ENCODE peak calls at places on chromosomes 6 and 20, in five cellular contexts. S is stomach, M is A549, U is suprapubic skin, J is SK-N-SH. T is an unnamed sample. For H3K9me3 and H3K4me1, the result is how much of the 10 kb centered on the place peaks cover.

GRCh38 chr6:139881251-139881650 is 506.8 kb upstream of the CITED2 start:
- DNase-seq in S (no peak), M (no peak), U (no peak), J (no peak), T (no peak)

GRCh38 chr6:64256483-64256882 is 620.9 kb downstream of the PHF3 start:
- DNase-seq in S (no peak), M (no peak), U (no peak), J (no peak), T (no peak)

GRCh38 chr6:140027239-140027638 is 652.8 kb upstream of the CITED2 start:
- DNase-seq in S (no peak), M (no peak), U (no peak), J (no peak), T (no peak)

GRCh38 chr6:142551145-142551811 is 249.5 kb downstream of the ADGRG6 start:
- DNase-seq in S (no peak), M (peak), U (no peak), J (no peak), T (no peak)

GRCh38 chr6:306641-307061 is 14.4 kb downstream of the DUSP22 start:
- DNase-seq in S (peak), M (no peak), U (no peak), J (no peak), T (no peak)

GRCh38 chr6:31876357-31876756 is 2.4 kb downstream of the SLC44A4 start:
- DNase-seq in S (no peak), M (no peak), U (no peak), J (no peak), T (no peak)

GRCh38 chr6:138540468-138540867 is 41.2 kb upstream of the NHSL1 start:
- DNase-seq in S (no peak), M (no peak), U (no peak), J (no peak), T (no peak)

GRCh38 chr6:168116975-168117899 is 38.2 kb upstream of the FRMD1 start:
- DNase-seq in S (no peak), M (no peak), U (peak), J (peak), T (no peak)

GRCh38 chr20:37333130-37333847 is 12.7 kb upstream of the SRC start:
- DNase-seq in S (no peak), M (no peak), U (no peak), J (no peak), T (no peak)

GRCh38 chr20:51926670-51927305 is 124.5 kb upstream of the SALL4 start:
- DNase-seq in S (no peak), M (no peak), U (no peak), J (no peak), T (no peak)

GRCh38 chr6:95978230-95978629 is 37.5 kb upstream of the FUT9 start:
- DNase-seq in S (no peak), M (no peak), U (no peak), J (no peak), T (no peak)

GRCh38 chr6:45959534-45960195 is 56.0 kb downstream of the CLIC5 start:
- DNase-seq in S (no peak), M (no peak), U (no peak), J (no peak), T (no peak)

GRCh38 chr6:44475779-44476434 is 88.4 kb downstream of the CDC5L start:
- DNase-seq in S (peak), M (peak), U (peak), J (peak), T (peak)

GRCh38 chr6:150491796-150492142 is 107.9 kb upstream of the PLEKHG1 start:
- DNase-seq in S (no peak), M (no peak), U (no peak), J (no peak), T (peak)

GRCh38 chr6:45791600-45792168 is 224.0 kb downstream of the CLIC5 start:
- DNase-seq in S (no peak), M (no peak), U (no peak), J (no peak), T (no peak)

GRCh38 chr6:37314803-37315515 is 38.8 kb upstream of the RNF8 start:
- DNase-seq in S (peak), M (peak), U (no peak), J (peak), T (no peak)

GRCh38 chr6:56593801-56594318 is 48.8 kb downstream of the DST start:
- DNase-seq in S (no peak), M (no peak), U (no peak), J (no peak), T (no peak)

GRCh38 chr20:835220-836045 is 1.9 kb downstream of the FAM110A start:
- DNase-seq in S (peak), M (no peak), U (no peak), J (no peak), T (no peak)

GRCh38 chr6:130434174-130434873 is 68.5 kb downstream of the TMEM200A start:
- DNase-seq in S (no peak), M (no peak), U (no peak), J (no peak), T (no peak)

GRCh38 chr6:108544586-108544985 is 16.1 kb upstream of the FOXO3 start:
- DNase-seq in S (no peak), M (no peak), U (no peak), J (no peak), T (no peak)

GRCh38 chr6:148874698-148875293 is 128.0 kb downstream of the UST start:
- DNase-seq in S (no peak), M (no peak), U (no peak), J (no peak), T (no peak)

GRCh38 chr6:96649926-96650325 is 87.0 kb downstream of the FHL5 start:
- DNase-seq in S (no peak), M (no peak), U (no peak), J (no peak), T (no peak)

GRCh38 chr6:90374201-90374600 is 77.6 kb upstream of the BACH2 start:
- DNase-seq in S (no peak), M (no peak), U (no peak), J (no peak), T (no peak)

GRCh38 chr20:62906647-62907375 is 19.5 kb downstream of the DIDO1 start:
- DNase-seq in S (no peak), M (no peak), U (no peak), J (no peak), T (no peak)

GRCh38 chr6:61562098-61562497 is 723.9 kb downstream of the KHDRBS2 start:
- DNase-seq in S (no peak), M (no peak), U (no peak), J (no peak), T (no peak)
- H3K9me3 ChIP-seq in S (under half), M (under half), U (under half), J (under half), T (under half)

GRCh38 chr20:32804022-32804715 is 15.6 kb upstream of the MAPRE1 start:
- DNase-seq in S (no peak), M (no peak), U (no peak), J (no peak), T (no peak)
- H3K4me1 ChIP-seq in S (under half), M (under half), U (under half), J (under half), T (under half)

GRCh38 chr20:59495166-59495565 is 109.2 kb upstream of the PHACTR3 start:
- DNase-seq in S (no peak), M (no peak), U (no peak), J (no peak), T (no peak)
- TF ChIP-seq EP300 in S (no peak), M (no peak), U (no peak), J (no peak), T (no peak)

GRCh38 chr20:24943731-24944130 is 5.3 kb upstream of the CST7 start:
- DNase-seq in S (no peak), M (no peak), U (no peak), J (no peak), T (no peak)
- H3K9me3 ChIP-seq in S (under half), M (under half), U (under half), J (under half), T (under half)

GRCh38 chr6:14658030-14658429 is 540.5 kb downstream of the CD83 start:
- DNase-seq in S (no peak), M (no peak), U (no peak), J (no peak), T (peak)

GRCh38 chr6:14658909-14659561 is 541.5 kb downstream of the CD83 start:
- DNase-seq in S (no peak), M (no peak), U (no peak), J (no peak), T (peak)

GRCh38 chr6:14661188-14661587 is 543.6 kb downstream of the CD83 start:
- DNase-seq in S (no peak), M (peak), U (no peak), J (no peak), T (no peak)

GRCh38 chr6:14661696-14662095 is 544.1 kb downstream of the CD83 start:
- DNase-seq in S (no peak), M (no peak), U (no peak), J (no peak), T (no peak)

DNA sequence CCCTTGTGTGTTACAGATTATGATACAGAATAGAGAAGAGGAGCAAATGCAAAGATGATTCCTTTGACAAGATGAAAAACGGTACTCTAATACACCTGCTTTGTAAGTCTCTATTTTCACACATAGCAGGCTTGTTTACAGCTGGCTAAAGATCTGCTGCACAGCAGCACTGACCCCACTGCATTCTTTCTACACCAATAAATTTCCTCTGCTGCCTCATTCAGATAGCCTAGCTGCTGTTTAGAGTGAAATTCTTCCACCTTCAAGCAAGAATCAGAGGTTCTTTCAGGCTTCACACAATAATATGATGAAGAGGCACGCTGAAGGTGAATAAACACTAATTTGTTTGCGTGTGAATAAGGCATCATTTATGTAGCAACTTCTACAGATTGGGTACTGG is 543.2 kb downstream of the CD83 start:
- DNase-seq in S (no peak), M (no peak), U (no peak), J (no peak), T (no peak)
- H3K4me1 ChIP-seq in S (under half), M (under half), U (under half), J (under half), T (under half)

DNA sequence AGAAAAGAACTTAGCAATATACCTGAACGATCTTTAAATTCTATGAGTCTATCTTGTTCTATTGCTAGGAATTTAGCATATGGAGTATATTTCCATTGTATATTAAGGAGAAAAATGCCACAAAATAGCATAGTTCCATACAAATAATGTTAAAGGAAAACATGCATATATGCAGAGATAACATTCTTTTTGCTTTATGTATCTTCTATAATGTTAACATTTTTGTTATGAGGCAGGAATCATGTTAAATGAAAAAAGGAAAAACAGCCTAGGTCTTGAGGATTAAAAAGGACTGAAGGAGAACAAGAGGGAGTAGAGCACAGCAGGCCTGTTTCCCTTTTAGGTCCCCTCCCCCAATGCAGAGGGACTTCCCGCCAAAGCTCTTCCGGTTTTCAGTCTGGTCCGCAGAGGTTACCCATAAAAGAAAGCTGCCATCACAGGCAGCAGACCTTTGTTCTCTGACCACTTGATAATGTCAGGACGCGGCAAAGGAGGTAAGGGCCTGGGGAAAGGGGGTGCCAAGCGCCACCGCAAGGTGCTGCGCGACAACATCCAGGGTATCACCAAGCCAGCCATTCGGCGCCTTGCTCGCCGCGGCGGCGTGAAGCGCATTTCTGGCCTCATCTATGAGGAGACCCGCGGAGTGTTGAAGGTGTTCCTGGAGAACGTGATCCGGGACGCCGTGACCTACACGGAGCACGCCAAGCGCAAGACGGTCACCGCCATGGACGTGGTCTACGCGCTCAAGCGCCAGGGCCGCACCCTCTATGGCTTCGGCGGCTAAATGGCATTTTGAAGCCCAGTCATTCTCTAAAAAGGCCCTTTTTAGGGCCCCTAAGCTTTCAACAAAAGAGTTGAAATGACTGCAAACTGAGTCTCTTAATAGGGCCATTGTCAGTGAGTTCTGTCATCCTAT is 108.4 kb upstream of the PRSS16 start:
- DNase-seq in S (peak), M (peak), U (no peak), J (peak), T (no peak)
- TF ChIP-seq EP300 in S (no peak), M (no peak), U (no peak), J (peak), T (no peak)

DNA sequence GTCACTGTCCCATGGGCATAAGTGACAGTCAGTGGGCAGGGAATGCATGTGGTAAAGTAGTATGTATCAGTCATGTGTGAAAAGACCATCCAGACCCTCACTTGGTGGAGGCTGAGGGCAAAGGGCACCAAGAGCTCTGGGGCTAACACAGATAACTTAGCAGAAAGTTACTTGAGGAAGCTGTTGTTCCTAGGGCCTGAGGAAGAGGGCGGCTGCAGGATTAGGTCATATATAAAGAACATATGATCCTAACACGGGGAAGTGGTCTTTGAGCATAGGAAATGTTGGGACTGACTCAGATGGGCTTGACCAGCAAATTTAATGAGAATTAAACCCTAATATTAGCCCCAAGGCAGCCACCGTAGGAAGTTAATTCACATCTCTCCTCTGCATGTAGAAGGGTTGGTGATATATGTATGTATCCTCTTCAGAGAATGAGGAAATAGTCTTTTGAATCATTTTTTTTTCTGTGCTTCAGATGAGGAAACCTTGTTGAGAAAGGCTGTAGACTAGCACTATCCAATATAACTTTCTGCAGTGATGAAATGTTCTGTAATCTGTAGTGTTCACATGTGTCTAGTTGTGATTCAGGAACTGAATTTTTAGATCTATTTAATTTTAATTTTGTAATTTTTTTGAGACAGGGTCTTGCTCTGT is 9.2 kb upstream of the ZBTB9 start:
- DNase-seq in S (no peak), M (no peak), U (no peak), J (peak), T (no peak)
- H3K9me3 ChIP-seq in S (under half), M (under half), U (under half), J (under half), T (under half)

GRCh38 chr6:15876406-15876805 is 213.6 kb upstream of the DTNBP1 start:
- DNase-seq in S (no peak), M (peak), U (no peak), J (no peak), T (no peak)
- H3K4me1 ChIP-seq in S (under half), M (under half), U (under half), J (under half), T (under half)

GRCh38 chr20:31861346-31862156 is 8.8 kb downstream of the DUSP15 start:
- DNase-seq in S (peak), M (peak), U (peak), J (peak), T (no peak)

GRCh38 chr20:31862506-31862905 is 7.8 kb downstream of the DUSP15 start:
- DNase-seq in S (no peak), M (no peak), U (peak), J (no peak), T (no peak)

GRCh38 chr20:31860431-31861345 is 9.6 kb downstream of the DUSP15 start:
- DNase-seq in S (no peak), M (peak), U (peak), J (no peak), T (no peak)

GRCh38 chr20:31863296-31864085 is 6.8 kb downstream of the DUSP15 start:
- DNase-seq in S (no peak), M (no peak), U (peak), J (no peak), T (no peak)

DNA sequence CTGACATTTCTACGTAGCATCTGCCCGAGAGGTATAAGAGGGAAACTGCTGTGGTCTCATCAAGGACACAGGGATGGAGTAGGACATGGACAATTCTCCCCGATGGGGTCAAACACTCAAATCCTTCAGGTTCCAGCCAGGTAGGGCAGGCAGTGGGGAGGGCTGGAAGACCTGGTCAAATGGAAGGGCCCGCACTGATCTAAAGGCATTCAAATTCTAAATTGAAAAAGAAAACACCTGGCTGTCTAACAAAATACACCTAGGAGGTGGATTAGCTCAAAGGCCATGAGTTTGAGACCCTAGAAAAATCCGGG is 8.2 kb downstream of the DUSP15 start:
- DNase-seq in S (no peak), M (no peak), U (peak), J (no peak), T (no peak)
- TF ChIP-seq EP300 in S (no peak), M (no peak), U (no peak), J (no peak), T (no peak)